ENCODE peak calls at places on chromosomes 13 and 19, in seven cellular contexts. R is neuronal stem cell, A is IMR-90, H is mesendoderm, I is mesenchymal stem cell, M is H1, S is H9. Z is an unnamed sample. For H3K27me3, the result is how much of the 10 kb centered on the place peaks cover.

GRCh38 chr13:82993417-82993816 is 888.9 kb downstream of the SLITRK1 start:
- DNase-seq in I (no peak), R (no peak), M (no peak), A (no peak), H (peak), S (no peak), Z (no peak)

GRCh38 chr13:79380943-79381445 is 25.1 kb downstream of the RBM26 start:
- DNase-seq in H (no peak), S (no peak), R (no peak), I (no peak), M (no peak), A (no peak), Z (no peak)

GRCh38 chr13:41025518-41025917 is 6.4 kb upstream of the ELF1 start:
- DNase-seq in A (no peak), I (no peak), H (no peak), R (no peak), S (no peak), M (no peak), Z (no peak)

GRCh38 chr13:60273971-60274370 is 110.2 kb upstream of the DIAPH3 start:
- DNase-seq in M (no peak), H (no peak), S (no peak), R (no peak), A (no peak), I (no peak), Z (peak)

GRCh38 chr13:74174810-74175209 is 40.6 kb upstream of the KLF12 start:
- DNase-seq in M (no peak), R (no peak), H (no peak), S (no peak), I (no peak), A (no peak), Z (no peak)

GRCh38 chr19:40630571-40631160 is 29.5 kb downstream of the LTBP4 start:
- DNase-seq in M (no peak), I (no peak), H (no peak), A (no peak), R (no peak), S (no peak), Z (no peak)

GRCh38 chr13:70171151-70171550 is 62.9 kb upstream of the KLHL1 start:
- DNase-seq in R (no peak), A (no peak), S (no peak), H (no peak), M (no peak), I (peak), Z (no peak)

GRCh38 chr19:1634242-1634937 is 18.0 kb downstream of the TCF3 start:
- DNase-seq in R (no peak), I (no peak), H (no peak), S (no peak), A (no peak), M (no peak), Z (no peak)

GRCh38 chr13:80083097-80083429 is 257.9 kb downstream of the SPRY2 start:
- DNase-seq in A (no peak), H (no peak), I (no peak), R (no peak), S (no peak), M (no peak), Z (no peak)

GRCh38 chr19:48283908-48284307 is 14.0 kb downstream of the ZNF114 start:
- DNase-seq in M (no peak), S (no peak), I (peak), A (peak), H (peak), R (no peak), Z (peak)

GRCh38 chr19:19618384-19619051 is at the start of gene PBX4:
- DNase-seq in I (peak), H (peak), M (peak), S (peak), A (peak), R (peak), Z (peak)

GRCh38 chr13:110179116-110179857 is 127.7 kb downstream of the COL4A1 start:
- DNase-seq in H (peak), I (no peak), R (no peak), M (no peak), S (no peak), A (no peak), Z (no peak)

GRCh38 chr13:111505175-111505777 is 184.8 kb downstream of the TEX29 start:
- DNase-seq in H (peak), M (peak), S (peak), R (peak), I (no peak), A (no peak), Z (no peak)

GRCh38 chr19:42216653-42217521 is 590 bp downstream of the DEDD2 start:
- DNase-seq in A (peak), M (peak), R (peak), H (peak), S (peak), I (peak), Z (peak)

GRCh38 chr19:19224852-19225494 is 13.2 kb downstream of the NCAN start:
- DNase-seq in A (peak), M (peak), R (peak), H (peak), I (peak), S (peak), Z (peak)

GRCh38 chr19:45321848-45322247 is 827 bp downstream of the CKM start:
- DNase-seq in I (no peak), S (no peak), M (no peak), R (no peak), A (no peak), H (no peak), Z (no peak)

GRCh38 chr13:64925727-64926126 is 2304.4 kb downstream of the PCDH9 start:
- DNase-seq in I (no peak), S (no peak), R (no peak), A (no peak), H (no peak), M (no peak), Z (no peak)

GRCh38 chr13:75353786-75354193 is 128.2 kb downstream of the TBC1D4 start:
- DNase-seq in S (no peak), I (no peak), H (no peak), M (no peak), R (no peak), A (peak), Z (no peak)

GRCh38 chr13:109785141-109785891 is 1.1 kb downstream of the IRS2 start:
- DNase-seq in H (peak), R (no peak), A (peak), I (peak), M (peak), S (peak), Z (peak)

GRCh38 chr13:111387026-111387871 is 66.8 kb downstream of the TEX29 start:
- DNase-seq in R (no peak), I (no peak), S (peak), M (no peak), A (no peak), H (no peak), Z (no peak)

GRCh38 chr13:70408865-70409264 is 300.6 kb upstream of the KLHL1 start:
- DNase-seq in I (peak), S (no peak), R (no peak), M (no peak), A (no peak), H (no peak), Z (no peak)

GRCh38 chr13:76383671-76384461 is 502.3 kb downstream of the KCTD12 start:
- DNase-seq in I (peak), M (no peak), R (no peak), S (no peak), A (peak), H (peak), Z (no peak)

GRCh38 chr19:30229524-30230174 is 142.5 kb upstream of the ZNF536 start:
- DNase-seq in R (no peak), S (no peak), H (peak), A (peak), M (peak), I (no peak), Z (no peak)
- H3K27me3 ChIP-seq in R (under half), S (under half), H (under half), A (under half), M (half or more), I (half or more), Z (under half)

DNA sequence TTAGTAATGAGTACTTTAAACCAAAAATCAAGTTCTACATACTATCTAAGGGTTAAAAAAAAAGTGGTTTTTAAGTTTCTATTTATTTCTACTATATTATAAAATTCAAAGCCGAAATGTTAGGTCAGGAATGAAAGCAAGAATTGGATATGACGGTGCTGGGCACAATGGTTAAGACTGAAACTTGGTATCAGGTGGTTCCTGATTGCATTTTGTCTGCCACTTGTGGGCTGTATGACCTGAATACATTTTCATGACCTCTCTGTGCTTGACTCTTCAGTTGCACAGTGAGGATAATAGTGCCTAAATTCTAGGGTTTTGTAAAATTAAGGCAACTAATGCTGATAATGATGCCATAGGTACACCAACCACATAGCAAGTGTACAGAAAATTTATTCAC is 22.3 kb upstream of the ZNF675 start:
- DNase-seq in S (no peak), I (no peak), R (no peak), M (no peak), A (no peak), H (no peak), Z (no peak)
- H3K4ac ChIP-seq in S (no peak), I (no peak), R (no peak), M (no peak), A (no peak), H (no peak), Z (no peak)

GRCh38 chr19:51023946-51024345 is 2.5 kb downstream of the KLK11 start:
- DNase-seq in A (no peak), H (no peak), M (no peak), R (no peak), S (no peak), I (no peak), Z (no peak)
- H3K27me3 ChIP-seq in A (under half), H (under half), M (under half), R (under half), S (under half), I (half or more), Z (under half)

GRCh38 chr13:102323012-102323411 is 78.8 kb downstream of the FGF14 start:
- DNase-seq in A (no peak), H (no peak), M (no peak), S (no peak), R (no peak), I (no peak), Z (no peak)

GRCh38 chr13:102325321-102325720 is 76.5 kb downstream of the FGF14 start:
- DNase-seq in H (no peak), R (no peak), M (no peak), A (no peak), I (no peak), S (no peak), Z (no peak)

GRCh38 chr13:102322211-102322610 is 79.6 kb downstream of the FGF14 start:
- DNase-seq in A (no peak), H (no peak), M (no peak), S (no peak), I (no peak), R (no peak), Z (no peak)

GRCh38 chr13:102326381-102327118 is 75.3 kb downstream of the FGF14 start:
- DNase-seq in A (no peak), S (no peak), R (no peak), M (no peak), I (no peak), H (no peak), Z (no peak)

GRCh38 chr13:102323505-102323904 is 78.3 kb downstream of the FGF14 start:
- DNase-seq in I (no peak), R (no peak), M (no peak), A (no peak), S (no peak), H (no peak), Z (no peak)
- H3K4ac ChIP-seq in I (no peak), R (no peak), M (no peak), A (no peak), S (no peak), H (no peak), Z (no peak)

Z was measured in trophoblast cell.